ENCODE peak calls at places on chromosomes 7 and 10, in eight cellular contexts. V is upper lobe of right lung; H is CD8-positive, alpha-beta T cell; X is GM12891; A is SW480; F is NCI-H1417; I is left ventricle myocardium inferior; C is frontal cortex. T is an unnamed sample.

GRCh38 chr7:148042935-148043334 is 547.6 kb upstream of the C7orf33 start:
- DNase-seq in A (peak), V (no peak), I (no peak), C (no peak), H (no peak), X (no peak), F (peak), T (no peak)

GRCh38 chr7:24755541-24756416 is 1.5 kb downstream of the GSDME start:
- DNase-seq in X (no peak), C (no peak), H (no peak), V (no peak), A (peak), F (no peak), I (no peak), T (no peak)

GRCh38 chr7:41656357-41656756 is 46.5 kb downstream of the INHBA start:
- DNase-seq in V (no peak), C (no peak), X (no peak), H (no peak), A (no peak), F (no peak), I (no peak), T (no peak)

GRCh38 chr7:159078193-159078910 is 66.3 kb downstream of the VIPR2 start:
- DNase-seq in X (no peak), V (no peak), H (no peak), A (no peak), F (no peak), C (no peak), I (no peak), T (no peak)

GRCh38 chr10:11149499-11149898 is 131.8 kb downstream of the CELF2 start:
- DNase-seq in V (no peak), I (no peak), H (peak), F (no peak), X (no peak), A (no peak), C (no peak), T (peak)

GRCh38 chr10:110016957-110017514 is 9.3 kb downstream of the ADD3 start:
- DNase-seq in F (no peak), A (no peak), I (no peak), V (no peak), X (no peak), C (no peak), H (no peak), T (no peak)

GRCh38 chr10:102776779-102777417 is 33.1 kb downstream of the WBP1L start:
- DNase-seq in I (peak), F (no peak), H (no peak), C (no peak), A (peak), X (no peak), V (peak), T (no peak)

GRCh38 chr7:18901881-18902280 is 215.6 kb downstream of the TWIST1 start:
- DNase-seq in I (no peak), A (no peak), C (no peak), V (no peak), H (no peak), F (no peak), X (no peak), T (no peak)

GRCh38 chr10:7230956-7231355 is 179.9 kb downstream of the SFMBT2 start:
- DNase-seq in F (no peak), V (no peak), C (no peak), H (no peak), A (no peak), I (no peak), X (no peak), T (no peak)

GRCh38 chr7:157628456-157628855 is 291.7 kb downstream of the DNAJB6 start:
- DNase-seq in I (no peak), X (no peak), A (no peak), F (no peak), C (no peak), H (no peak), V (no peak), T (no peak)

GRCh38 chr7:100891555-100891954 is 2.0 kb upstream of the UFSP1 start:
- DNase-seq in V (no peak), F (no peak), X (no peak), A (peak), H (no peak), C (no peak), I (no peak), T (no peak)

GRCh38 chr10:71533936-71534335 is 137.2 kb downstream of the CDH23 start:
- DNase-seq in X (no peak), A (no peak), F (no peak), I (no peak), H (no peak), V (no peak), C (no peak), T (no peak)

GRCh38 chr7:82210422-82211184 is 233.0 kb downstream of the CACNA2D1 start:
- DNase-seq in F (no peak), A (no peak), V (no peak), X (no peak), H (no peak), C (no peak), I (no peak), T (no peak)

GRCh38 chr7:127708788-127709187 is 56.8 kb downstream of the SND1 start:
- DNase-seq in V (no peak), I (peak), X (no peak), A (peak), H (peak), C (peak), F (peak), T (peak)

GRCh38 chr10:28806951-28807759 is 129.8 kb downstream of the BAMBI start:
- DNase-seq in A (no peak), V (no peak), X (no peak), I (no peak), C (no peak), H (no peak), F (no peak), T (no peak)

GRCh38 chr7:12674861-12675260 is 12.6 kb upstream of the ARL4A start:
- DNase-seq in A (peak), X (no peak), C (no peak), I (no peak), V (no peak), F (no peak), H (no peak), T (peak)

GRCh38 chr7:158782638-158783490 is 46.4 kb downstream of the ESYT2 start:
- DNase-seq in C (no peak), F (no peak), X (no peak), A (no peak), H (no peak), V (no peak), I (peak), T (no peak)

GRCh38 chr7:41825927-41826480 is 123.1 kb upstream of the INHBA start:
- DNase-seq in F (no peak), C (no peak), H (no peak), X (no peak), V (no peak), A (no peak), I (no peak), T (no peak)

GRCh38 chr7:112414855-112415490 is 35.3 kb upstream of the IFRD1 start:
- DNase-seq in C (no peak), F (peak), X (no peak), A (peak), I (no peak), V (no peak), H (no peak), T (no peak)

GRCh38 chr7:898460-898854 is 22.1 kb downstream of the GET4 start:
- DNase-seq in H (no peak), C (no peak), I (no peak), V (no peak), A (no peak), F (no peak), X (no peak), T (no peak)

GRCh38 chr7:68722044-68722443 is 876.2 kb upstream of the AUTS2 start:
- DNase-seq in I (no peak), X (no peak), C (no peak), A (no peak), V (no peak), F (no peak), H (no peak), T (no peak)

GRCh38 chr10:110137142-110137545 is 70.3 kb upstream of the MXI1 start:
- DNase-seq in H (no peak), F (peak), V (no peak), A (peak), C (peak), I (no peak), X (no peak), T (no peak)

GRCh38 chr10:3588346-3588745 is 196.7 kb downstream of the KLF6 start:
- DNase-seq in I (no peak), X (no peak), V (no peak), A (no peak), C (no peak), F (no peak), H (no peak), T (no peak)

GRCh38 chr7:95772298-95772770 is at the start of gene DYNC1I1:
- DNase-seq in V (peak), X (peak), A (peak), F (peak), I (peak), H (no peak), C (peak), T (peak)

GRCh38 chr10:21171197-21171935 is 274.3 kb upstream of the NEBL start:
- DNase-seq in C (no peak), A (no peak), H (no peak), F (no peak), V (no peak), X (no peak), I (no peak), T (no peak)

GRCh38 chr7:84783161-84783803 is 403.6 kb downstream of the SEMA3D start:
- DNase-seq in V (no peak), F (no peak), A (no peak), I (no peak), H (no peak), C (no peak), X (no peak), T (no peak)

GRCh38 chr10:34780818-34781380 is 34.2 kb downstream of the PARD3 start:
- DNase-seq in C (no peak), H (no peak), A (no peak), X (peak), I (peak), F (no peak), V (no peak), T (no peak)

GRCh38 chr7:98944386-98944785 is 66.1 kb downstream of the TRRAP start:
- DNase-seq in I (no peak), V (no peak), H (no peak), A (no peak), X (no peak), F (no peak), C (no peak), T (no peak)

GRCh38 chr7:30301751-30302150 is 17.4 kb downstream of the ZNRF2 start:
- DNase-seq in H (no peak), I (no peak), V (no peak), C (no peak), F (no peak), X (no peak), A (no peak), T (no peak)

GRCh38 chr10:33982995-33983394 is 648.5 kb upstream of the NRP1 start:
- DNase-seq in H (no peak), A (no peak), F (no peak), X (no peak), C (no peak), V (no peak), I (no peak), T (no peak)

GRCh38 chr7:235576-236395 is 43.4 kb downstream of the FAM20C start:
- DNase-seq in A (no peak), V (peak), I (peak), X (no peak), F (no peak), H (no peak), C (no peak), T (no peak)

GRCh38 chr10:86795353-86795752 is 38.9 kb downstream of the BMPR1A start:
- DNase-seq in H (no peak), V (no peak), X (no peak), A (peak), I (no peak), F (no peak), C (no peak), T (no peak)

GRCh38 chr10:74460812-74461211 is 309.8 kb downstream of the ADK start:
- DNase-seq in A (no peak), F (no peak), H (no peak), C (no peak), X (no peak), I (no peak), V (no peak), T (no peak)

GRCh38 chr7:98879198-98879988 is 1.1 kb downstream of the TRRAP start:
- DNase-seq in X (peak), I (no peak), H (peak), A (peak), C (no peak), V (peak), F (no peak), T (peak)

GRCh38 chr10:18099420-18099819 is 40.8 kb upstream of the CACNB2 start:
- DNase-seq in A (no peak), I (no peak), C (no peak), X (no peak), H (no peak), V (no peak), F (no peak), T (no peak)

GRCh38 chr7:148204639-148205292 is 385.8 kb upstream of the C7orf33 start:
- DNase-seq in A (no peak), V (no peak), I (no peak), C (no peak), F (peak), X (no peak), H (no peak), T (no peak)

GRCh38 chr7:74032624-74033371 is 4.8 kb downstream of the ELN start:
- DNase-seq in A (no peak), I (no peak), C (no peak), F (no peak), X (no peak), V (no peak), H (no peak), T (no peak)

GRCh38 chr7:110382736-110383135 is 708.2 kb upstream of the LRRN3 start:
- DNase-seq in C (no peak), X (no peak), H (no peak), V (no peak), F (no peak), A (no peak), I (no peak), T (no peak)

GRCh38 chr7:146387140-146387539 is 270.5 kb downstream of the CNTNAP2 start:
- DNase-seq in I (no peak), A (no peak), V (no peak), H (no peak), X (no peak), C (no peak), F (no peak), T (no peak)

T was measured in T-helper 1 cell.